ENCODE peak calls at places on chromosomes 6 and 20, in ten cellular contexts. N, D, O, B, P, Y, R, I, G and A are unnamed samples.

GRCh38 chr20:4083103-4083864 is 67.9 kb upstream of the RNF24 start:
- DNase-seq in N (no peak), D (no peak), O (no peak), B (no peak), P (no peak), Y (peak; percentile 75), R (no peak), I (no peak), G (no peak), A (no peak)

GRCh38 chr6:67615796-67616195 is 1019.3 kb upstream of the ADGRB3 start:
- DNase-seq in N (no peak), D (no peak), O (no peak), B (no peak), P (no peak), Y (no peak), R (no peak), I (no peak), G (no peak), A (no peak)

GRCh38 chr6:63526931-63527330 is 45.3 kb upstream of the LOC128125822 start:
- DNase-seq in N (no peak), D (no peak), O (no peak), B (no peak), P (no peak), Y (no peak), R (no peak), I (peak; percentile 67), G (no peak), A (no peak)

GRCh38 chr6:37713529-37714119 is 15.9 kb upstream of the MDGA1 start:
- DNase-seq in N (no peak), D (no peak), O (no peak), B (no peak), P (no peak), Y (no peak), R (no peak), I (peak; percentile 88), G (no peak), A (no peak)

GRCh38 chr6:16725145-16725864 is 36.0 kb downstream of the ATXN1 start:
- DNase-seq in N (no peak), D (peak; percentile 39), O (no peak), B (no peak), P (no peak), Y (no peak), R (no peak), I (peak; percentile 82), G (no peak), A (no peak)

GRCh38 chr6:97136644-97137358 is 146.2 kb downstream of the MMS22L start:
- DNase-seq in N (no peak), D (no peak), O (no peak), B (no peak), P (no peak), Y (no peak), R (no peak), I (no peak), G (no peak), A (no peak)

GRCh38 chr6:77136086-77136485 is 327.2 kb downstream of the HTR1B start:
- DNase-seq in N (no peak), D (no peak), O (no peak), B (no peak), P (no peak), Y (no peak), R (no peak), I (peak; percentile 93), G (no peak), A (no peak)

GRCh38 chr20:53809242-53809641 is 215.6 kb upstream of the ZNF217 start:
- DNase-seq in N (no peak), D (no peak), O (no peak), B (no peak), P (no peak), Y (peak; percentile 72), R (no peak), I (no peak), G (peak; percentile 60), A (no peak)

GRCh38 chr6:27138837-27139752 is 108.4 kb upstream of the PRSS16 start:
- DNase-seq in N (no peak), D (peak; percentile 65), O (no peak), B (peak; percentile 76), P (no peak), Y (peak; percentile 93), R (no peak), I (no peak), G (peak; percentile 87), A (peak; percentile 72)

GRCh38 chr6:46882622-46883021 is 39.1 kb downstream of the ADGRF5 start:
- DNase-seq in N (no peak), D (no peak), O (no peak), B (peak; percentile 91), P (no peak), Y (no peak), R (no peak), I (no peak), G (peak; percentile 99), A (no peak)

GRCh38 chr20:37669773-37670236 is 24.0 kb upstream of the CTNNBL1 start:
- DNase-seq in N (no peak), D (no peak), O (no peak), B (no peak), P (no peak), Y (no peak), R (no peak), I (no peak), G (peak; percentile 75), A (no peak)

GRCh38 chr6:41021832-41022231 is 17.2 kb downstream of the UNC5CL start:
- DNase-seq in N (no peak), D (peak; percentile 51), O (peak; percentile 13), B (no peak), P (peak; percentile 37), Y (peak; percentile 65), R (peak; percentile 76), I (peak; percentile 71), G (peak; percentile 44), A (peak; percentile 6)

GRCh38 chr20:54067606-54068174 is 2.7 kb downstream of the BCAS1 start:
- DNase-seq in N (no peak), D (peak; percentile 92), O (no peak), B (peak; percentile 3), P (peak; percentile 81), Y (peak; percentile 88), R (peak; percentile 95), I (peak; percentile 97), G (peak; percentile 29), A (peak; percentile 99)

GRCh38 chr20:53555081-53555480 is 38.6 kb downstream of the ZNF217 start:
- DNase-seq in N (no peak), D (no peak), O (no peak), B (no peak), P (no peak), Y (no peak), R (no peak), I (no peak), G (no peak), A (no peak)

GRCh38 chr20:38446441-38447209 is 11.5 kb upstream of the SNHG17 start:
- DNase-seq in N (peak; percentile 77), D (peak; percentile 96), O (peak; percentile 83), B (peak; percentile 97), P (peak; percentile 90), Y (peak; percentile 96), R (peak; percentile 93), I (peak; percentile 71), G (peak; percentile 94), A (peak; percentile 95)

GRCh38 chr6:13120483-13121482 is 207.6 kb downstream of the TBC1D7 start:
- DNase-seq in N (no peak), D (no peak), O (no peak), B (no peak), P (no peak), Y (peak; percentile 59), R (peak; percentile 81), I (no peak), G (peak; percentile 8), A (no peak)

GRCh38 chr20:31839782-31840487 is 5.5 kb downstream of the FOXS1 start:
- DNase-seq in N (no peak), D (no peak), O (no peak), B (no peak), P (peak; percentile 6), Y (no peak), R (no peak), I (no peak), G (no peak), A (no peak)

GRCh38 chr6:7920425-7920824 is 9.8 kb upstream of the TXNDC5 start:
- DNase-seq in N (no peak), D (no peak), O (no peak), B (peak; percentile 68), P (no peak), Y (no peak), R (no peak), I (peak; percentile 88), G (peak; percentile 50), A (no peak)

GRCh38 chr6:145963216-145964068 is 716 bp downstream of the SHPRH start:
- DNase-seq in N (peak; percentile 9), D (peak; percentile 72), O (peak; percentile 18), B (peak; percentile 28), P (peak; percentile 56), Y (no peak), R (peak; percentile 54), I (peak; percentile 32), G (peak; percentile 92), A (no peak)

GRCh38 chr20:50460608-50461268 is 49.4 kb upstream of the PTPN1 start:
- DNase-seq in N (peak; percentile 49), D (peak; percentile 86), O (peak; percentile 40), B (peak; percentile 75), P (peak; percentile 74), Y (peak; percentile 99), R (peak; percentile 93), I (peak; percentile 64), G (peak; percentile 77), A (peak; percentile 78)

GRCh38 chr6:69722683-69723082 is 74.1 kb downstream of the LMBRD1 start:
- DNase-seq in N (no peak), D (no peak), O (no peak), B (no peak), P (no peak), Y (no peak), R (no peak), I (no peak), G (no peak), A (no peak)

GRCh38 chr20:31704225-31705119 is 18.2 kb downstream of the BCL2L1 start:
- DNase-seq in N (no peak), D (peak; percentile 92), O (no peak), B (no peak), P (peak; percentile 75), Y (peak; percentile 77), R (peak; percentile 86), I (peak; percentile 98), G (no peak), A (peak; percentile 96)

GRCh38 chr20:32626859-32627636 is 41.9 kb upstream of the NOL4L start:
- DNase-seq in N (no peak), D (no peak), O (no peak), B (peak; percentile 95), P (no peak), Y (no peak), R (no peak), I (no peak), G (peak; percentile 99), A (no peak)